ENCODE peak calls at places on chromosomes 5 and 9, in five cellular contexts. E is stimulated activated CD4-positive, alpha-beta T cell treated with anti-CD3 and anti-CD28 coated beads, Interleukin-15, amount 100 ng/mL, for 1 hour; P is effector CD4-positive, alpha-beta T cell; U is caudate nucleus; A is lung microvascular endothelial cell. X is an unnamed sample.

GRCh38 chr5:135944967-135945560 is 9.7 kb downstream of the LECT2 start:
- DNase-seq in U (no peak), P (peak; percentile 4), A (peak; percentile 90), E (no peak), X (peak; percentile 37)

GRCh38 chr9:38024036-38024681 is 44.9 kb downstream of the SHB start:
- DNase-seq in U (peak; percentile 80), P (no peak), A (no peak), E (no peak), X (peak; percentile 42)

GRCh38 chr9:131747352-131747751 is 7.5 kb upstream of the RAPGEF1 start:
- DNase-seq in E (no peak), U (no peak), P (no peak), A (peak; percentile 77), X (no peak)

GRCh38 chr9:133453651-133454050 is 6.1 kb upstream of the CACFD1 start:
- DNase-seq in P (no peak), A (no peak), U (no peak), E (no peak), X (no peak)

GRCh38 chr5:135986891-135987401 is 32.2 kb upstream of the LECT2 start:
- DNase-seq in A (no peak), E (no peak), U (no peak), P (no peak), X (no peak)

GRCh38 chr5:54785729-54786548 is 199.5 kb downstream of the ESM1 start:
- DNase-seq in P (no peak), U (no peak), E (no peak), A (peak; percentile 93), X (no peak)

GRCh38 chr5:178376906-178377582 is 144.4 kb upstream of the PHYKPL start:
- DNase-seq in A (no peak), P (no peak), U (no peak), E (no peak), X (no peak)

GRCh38 chr9:84785766-84786547 is 116.4 kb downstream of the NTRK2 start:
- DNase-seq in P (no peak), E (no peak), A (no peak), U (no peak), X (no peak)

GRCh38 chr5:132459983-132460834 is 30.4 kb downstream of the IRF1 start:
- DNase-seq in U (no peak), P (no peak), A (no peak), E (no peak), X (no peak)

GRCh38 chr9:87973791-87974292 is 491 bp downstream of the CDK20 start:
- DNase-seq in E (no peak), P (no peak), A (no peak), U (no peak), X (no peak)

GRCh38 chr5:103498800-103499199 is 63.8 kb downstream of the NUDT12 start:
- DNase-seq in E (no peak), A (no peak), U (no peak), P (no peak), X (peak; percentile 17)

GRCh38 chr9:2317591-2317990 is 302.4 kb downstream of the SMARCA2 start:
- DNase-seq in E (no peak), P (no peak), U (no peak), A (no peak), X (no peak)

GRCh38 chr9:77954018-77954417 is 77.6 kb downstream of the GNAQ start:
- DNase-seq in P (no peak), E (no peak), A (no peak), U (no peak), X (no peak)

GRCh38 chr9:20570756-20571155 is 51.5 kb downstream of the MLLT3 start:
- DNase-seq in P (no peak), E (no peak), U (no peak), A (no peak), X (no peak)

GRCh38 chr5:172733179-172733973 is 37.6 kb downstream of the DUSP1 start:
- DNase-seq in U (no peak), P (no peak), A (peak; percentile 92), E (no peak), X (no peak)

GRCh38 chr9:123933401-123933800 is 3.5 kb upstream of the DENND1A start:
- DNase-seq in A (peak; percentile 23), U (no peak), E (no peak), P (no peak), X (no peak)

GRCh38 chr5:58927174-58927573 is 344.3 kb downstream of the RAB3C start:
- DNase-seq in E (no peak), P (no peak), A (no peak), U (no peak), X (no peak)